ENCODE peak calls at places on chromosomes 16 and 17, in six cellular contexts. One of them, this sample, is unnamed.

GRCh38 chr17:20852541-20853370 is 190.1 kb downstream of the USP22 start:
- DNase-seq in lower leg skin: no peak
- DNase-seq in endothelial cell of umbilical vein: no peak
- DNase-seq in sigmoid colon: peak
- DNase-seq in IMR-90: no peak
- DNase-seq in right lobe of liver: no peak
- DNase-seq in this sample: no peak

GRCh38 chr17:67376509-67376891 is 581 bp upstream of the PITPNC1 start:
- DNase-seq in lower leg skin: no peak
- DNase-seq in endothelial cell of umbilical vein: no peak
- DNase-seq in right lobe of liver: peak
- DNase-seq in sigmoid colon: peak
- DNase-seq in IMR-90: peak
- DNase-seq in this sample: peak

GRCh38 chr17:12519956-12520594 is 145.6 kb upstream of the MYOCD start:
- DNase-seq in right lobe of liver: no peak
- DNase-seq in lower leg skin: no peak
- DNase-seq in endothelial cell of umbilical vein: no peak
- DNase-seq in IMR-90: no peak
- DNase-seq in sigmoid colon: no peak
- DNase-seq in this sample: no peak

GRCh38 chr16:14013571-14014283 is 57.4 kb upstream of the MRTFB start:
- DNase-seq in sigmoid colon: no peak
- DNase-seq in IMR-90: peak
- DNase-seq in lower leg skin: peak
- DNase-seq in endothelial cell of umbilical vein: peak
- DNase-seq in right lobe of liver: no peak
- DNase-seq in this sample: no peak

GRCh38 chr17:73723317-73723716 is 79.1 kb upstream of the SDK2 start:
- DNase-seq in sigmoid colon: no peak
- DNase-seq in IMR-90: no peak
- DNase-seq in right lobe of liver: no peak
- DNase-seq in lower leg skin: no peak
- DNase-seq in endothelial cell of umbilical vein: no peak
- DNase-seq in this sample: no peak

GRCh38 chr17:52673791-52674190 is 515.3 kb upstream of the CA10 start:
- DNase-seq in IMR-90: no peak
- DNase-seq in lower leg skin: no peak
- DNase-seq in sigmoid colon: no peak
- DNase-seq in endothelial cell of umbilical vein: no peak
- DNase-seq in right lobe of liver: no peak
- DNase-seq in this sample: no peak

GRCh38 chr16:84396537-84397008 is 28.2 kb downstream of the ATP2C2 start:
- DNase-seq in right lobe of liver: no peak
- DNase-seq in lower leg skin: no peak
- DNase-seq in IMR-90: peak
- DNase-seq in sigmoid colon: no peak
- DNase-seq in endothelial cell of umbilical vein: no peak
- DNase-seq in this sample: no peak

GRCh38 chr17:45813051-45813731 is 29.1 kb downstream of the CRHR1 start:
- DNase-seq in sigmoid colon: no peak
- DNase-seq in endothelial cell of umbilical vein: no peak
- DNase-seq in IMR-90: no peak
- DNase-seq in right lobe of liver: no peak
- DNase-seq in lower leg skin: no peak
- DNase-seq in this sample: no peak

GRCh38 chr16:52591441-52592215 is 44.7 kb upstream of the TOX3 start:
- DNase-seq in sigmoid colon: no peak
- DNase-seq in IMR-90: no peak
- DNase-seq in right lobe of liver: no peak
- DNase-seq in lower leg skin: no peak
- DNase-seq in endothelial cell of umbilical vein: no peak
- DNase-seq in this sample: no peak

GRCh38 chr17:39946551-39947330 is 16.1 kb upstream of the GSDMA start:
- DNase-seq in lower leg skin: no peak
- DNase-seq in IMR-90: no peak
- DNase-seq in sigmoid colon: no peak
- DNase-seq in endothelial cell of umbilical vein: no peak
- DNase-seq in right lobe of liver: no peak
- DNase-seq in this sample: no peak

GRCh38 chr17:79224903-79225302 is 150.3 kb downstream of the ENGASE start:
- DNase-seq in endothelial cell of umbilical vein: no peak
- DNase-seq in IMR-90: no peak
- DNase-seq in right lobe of liver: peak
- DNase-seq in sigmoid colon: no peak
- DNase-seq in lower leg skin: no peak
- DNase-seq in this sample: no peak

GRCh38 chr16:29748077-29748759 is 2.4 kb upstream of the C16orf54 start:
- DNase-seq in lower leg skin: no peak
- DNase-seq in sigmoid colon: no peak
- DNase-seq in IMR-90: no peak
- DNase-seq in endothelial cell of umbilical vein: no peak
- DNase-seq in right lobe of liver: no peak
- DNase-seq in this sample: no peak

GRCh38 chr17:50546701-50547034 is 306 bp upstream of the SPATA20 start:
- DNase-seq in lower leg skin: no peak
- DNase-seq in right lobe of liver: no peak
- DNase-seq in endothelial cell of umbilical vein: no peak
- DNase-seq in sigmoid colon: no peak
- DNase-seq in IMR-90: no peak
- DNase-seq in this sample: no peak

GRCh38 chr16:85369741-85370528 is 243.2 kb upstream of the GSE1 start:
- DNase-seq in endothelial cell of umbilical vein: no peak
- DNase-seq in lower leg skin: no peak
- DNase-seq in sigmoid colon: peak
- DNase-seq in IMR-90: no peak
- DNase-seq in right lobe of liver: peak
- DNase-seq in this sample: peak

GRCh38 chr17:8785547-8786412 is 13.4 kb downstream of the MFSD6L start:
- DNase-seq in right lobe of liver: peak
- DNase-seq in IMR-90: peak
- DNase-seq in lower leg skin: peak
- DNase-seq in sigmoid colon: peak
- DNase-seq in endothelial cell of umbilical vein: peak
- DNase-seq in this sample: peak

GRCh38 chr17:57689254-57689653 is 55.8 kb downstream of the CCDC182 start:
- DNase-seq in IMR-90: no peak
- DNase-seq in endothelial cell of umbilical vein: no peak
- DNase-seq in sigmoid colon: no peak
- DNase-seq in lower leg skin: no peak
- DNase-seq in right lobe of liver: no peak
- DNase-seq in this sample: no peak

GRCh38 chr17:29569245-29569950 is 897 bp downstream of the TP53I13 start:
- DNase-seq in endothelial cell of umbilical vein: no peak
- DNase-seq in IMR-90: peak
- DNase-seq in lower leg skin: peak
- DNase-seq in sigmoid colon: peak
- DNase-seq in right lobe of liver: no peak
- DNase-seq in this sample: no peak

GRCh38 chr17:41782142-41782541 is 4.4 kb downstream of the JUP start:
- DNase-seq in IMR-90: no peak
- DNase-seq in sigmoid colon: peak
- DNase-seq in lower leg skin: no peak
- DNase-seq in right lobe of liver: no peak
- DNase-seq in endothelial cell of umbilical vein: no peak
- DNase-seq in this sample: peak

GRCh38 chr16:81522141-81522701 is 77.6 kb downstream of the CMIP start:
- DNase-seq in sigmoid colon: no peak
- DNase-seq in IMR-90: no peak
- DNase-seq in lower leg skin: no peak
- DNase-seq in right lobe of liver: no peak
- DNase-seq in endothelial cell of umbilical vein: no peak
- DNase-seq in this sample: no peak

GRCh38 chr16:10594312-10594950 is 14.0 kb upstream of the EMP2 start:
- DNase-seq in sigmoid colon: no peak
- DNase-seq in IMR-90: no peak
- DNase-seq in lower leg skin: peak
- DNase-seq in endothelial cell of umbilical vein: no peak
- DNase-seq in right lobe of liver: no peak
- DNase-seq in this sample: peak

GRCh38 chr16:29790949-29791844 is 646 bp downstream of the KIF22 start:
- DNase-seq in lower leg skin: no peak
- DNase-seq in right lobe of liver: no peak
- DNase-seq in endothelial cell of umbilical vein: peak
- DNase-seq in sigmoid colon: no peak
- DNase-seq in IMR-90: no peak
- DNase-seq in this sample: no peak

GRCh38 chr17:55265434-55266021 is 768 bp downstream of the HLF start:
- DNase-seq in lower leg skin: no peak
- DNase-seq in IMR-90: no peak
- DNase-seq in endothelial cell of umbilical vein: no peak
- DNase-seq in sigmoid colon: peak
- DNase-seq in right lobe of liver: peak
- DNase-seq in this sample: no peak

GRCh38 chr16:25177831-25178688 is 38.7 kb upstream of the AQP8 start:
- DNase-seq in lower leg skin: no peak
- DNase-seq in endothelial cell of umbilical vein: no peak
- DNase-seq in right lobe of liver: peak
- DNase-seq in sigmoid colon: no peak
- DNase-seq in IMR-90: no peak
- DNase-seq in this sample: no peak
- TF ChIP-seq POLR2A in lower leg skin: no peak
- TF ChIP-seq POLR2A in endothelial cell of umbilical vein: no peak
- TF ChIP-seq POLR2A in right lobe of liver: no peak
- TF ChIP-seq POLR2A in sigmoid colon: no peak
- TF ChIP-seq POLR2A in IMR-90: no peak
- TF ChIP-seq POLR2A in this sample: no peak

DNA sequence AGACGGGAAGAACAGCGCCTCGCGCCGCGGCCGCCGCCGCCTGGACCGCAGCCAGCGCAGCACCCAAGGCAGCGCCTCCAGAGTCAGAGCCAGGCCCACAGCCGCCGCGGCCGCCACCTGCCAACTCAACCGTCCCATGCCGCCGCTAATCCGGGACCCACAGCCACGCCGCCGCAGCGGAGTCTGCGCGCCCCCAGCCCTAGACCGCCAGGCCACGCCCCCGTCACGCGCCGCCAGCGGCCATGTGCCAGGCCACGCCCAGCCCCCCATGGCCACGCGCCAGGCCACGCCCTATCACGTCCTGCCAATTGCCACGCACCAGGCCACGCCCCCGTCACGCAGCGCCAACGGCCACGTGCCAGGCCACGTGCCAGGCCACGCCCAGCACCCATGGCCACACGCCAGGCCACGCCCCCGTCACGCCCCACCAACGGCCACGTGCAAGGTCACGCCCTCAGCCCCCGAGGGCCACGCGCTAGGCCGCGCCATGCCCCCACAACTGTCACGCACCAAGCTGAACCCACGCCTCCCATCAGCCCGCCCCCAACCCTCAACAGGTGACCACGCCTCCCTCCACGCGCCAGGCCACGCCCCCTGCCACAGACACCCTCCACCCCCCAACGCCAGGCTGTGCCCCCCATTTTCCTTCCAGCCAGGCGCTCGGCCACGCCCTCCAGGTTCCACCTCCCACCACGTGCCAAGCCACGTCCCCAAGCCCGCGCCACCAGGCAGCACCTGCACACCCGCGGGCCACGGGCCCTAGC is at the start of gene PLD6:
- DNase-seq in right lobe of liver: peak
- DNase-seq in lower leg skin: peak
- DNase-seq in sigmoid colon: peak
- DNase-seq in endothelial cell of umbilical vein: peak
- DNase-seq in IMR-90: peak
- DNase-seq in this sample: peak
- TF ChIP-seq POLR2A in right lobe of liver: peak
- TF ChIP-seq POLR2A in lower leg skin: no peak
- TF ChIP-seq POLR2A in sigmoid colon: no peak
- TF ChIP-seq POLR2A in endothelial cell of umbilical vein: peak
- TF ChIP-seq POLR2A in IMR-90: no peak
- TF ChIP-seq POLR2A in this sample: no peak

GRCh38 chr17:77287432-77288068 is 146.8 kb downstream of the SEC14L1 start:
- DNase-seq in sigmoid colon: peak
- DNase-seq in lower leg skin: no peak
- DNase-seq in right lobe of liver: peak
- DNase-seq in IMR-90: peak
- DNase-seq in endothelial cell of umbilical vein: peak
- DNase-seq in this sample: peak
- TF ChIP-seq POLR2A in sigmoid colon: no peak
- TF ChIP-seq POLR2A in lower leg skin: no peak
- TF ChIP-seq POLR2A in right lobe of liver: peak
- TF ChIP-seq POLR2A in IMR-90: peak
- TF ChIP-seq POLR2A in endothelial cell of umbilical vein: no peak
- TF ChIP-seq POLR2A in this sample: no peak

DNA sequence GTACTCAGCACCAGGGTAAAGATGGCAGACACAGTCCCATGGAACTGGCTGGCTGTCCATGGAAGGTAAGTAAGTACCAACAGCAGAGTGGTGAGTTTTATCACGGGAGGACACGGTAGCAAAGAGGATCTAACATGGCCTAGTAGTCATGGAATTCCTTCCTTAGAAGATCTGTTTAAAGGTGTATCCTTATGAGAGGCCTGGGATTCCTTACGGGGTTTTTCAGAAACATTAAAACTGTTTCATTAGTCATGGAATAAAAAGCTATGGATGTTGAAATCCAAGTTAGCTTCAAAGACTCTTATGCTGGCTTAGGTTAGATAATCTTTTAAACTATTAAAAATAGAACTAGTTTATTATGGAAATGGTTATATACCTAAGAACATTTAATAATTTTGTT is 7.4 kb downstream of the FTO start:
- DNase-seq in endothelial cell of umbilical vein: no peak
- DNase-seq in lower leg skin: no peak
- DNase-seq in IMR-90: no peak
- DNase-seq in sigmoid colon: no peak
- DNase-seq in right lobe of liver: no peak
- DNase-seq in this sample: no peak
- TF ChIP-seq POLR2A in endothelial cell of umbilical vein: no peak
- TF ChIP-seq POLR2A in lower leg skin: no peak
- TF ChIP-seq POLR2A in IMR-90: no peak
- TF ChIP-seq POLR2A in sigmoid colon: no peak
- TF ChIP-seq POLR2A in right lobe of liver: no peak
- TF ChIP-seq POLR2A in this sample: no peak

GRCh38 chr17:36661688-36662087 is 60.3 kb downstream of the MRM1 start:
- DNase-seq in endothelial cell of umbilical vein: no peak
- DNase-seq in right lobe of liver: no peak
- DNase-seq in sigmoid colon: no peak
- DNase-seq in IMR-90: no peak
- DNase-seq in lower leg skin: no peak
- DNase-seq in this sample: no peak
- TF ChIP-seq POLR2A in endothelial cell of umbilical vein: no peak
- TF ChIP-seq POLR2A in right lobe of liver: no peak
- TF ChIP-seq POLR2A in sigmoid colon: no peak
- TF ChIP-seq POLR2A in IMR-90: no peak
- TF ChIP-seq POLR2A in lower leg skin: no peak
- TF ChIP-seq POLR2A in this sample: no peak

DNA sequence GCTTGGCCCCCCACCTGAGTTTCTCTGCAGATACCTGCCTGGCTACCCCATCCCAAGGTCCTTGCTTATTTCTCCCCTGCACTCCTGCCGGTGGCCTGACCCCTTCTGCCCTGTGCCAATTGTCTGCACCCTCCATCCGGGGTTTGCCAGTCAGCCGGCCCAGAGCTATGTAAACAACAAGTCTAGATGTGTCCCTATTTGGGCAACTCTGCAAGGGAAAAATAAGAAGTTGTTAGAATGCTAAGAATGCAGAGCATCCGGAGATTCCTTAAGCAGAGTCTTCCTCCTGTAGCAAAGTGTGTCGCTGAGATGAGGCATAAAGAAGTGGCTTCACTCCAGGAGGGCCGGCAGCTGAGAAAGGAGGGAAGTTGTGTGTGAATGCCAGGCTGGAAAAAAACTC is 46.6 kb downstream of the RGS9 start:
- DNase-seq in IMR-90: peak
- DNase-seq in endothelial cell of umbilical vein: peak
- DNase-seq in lower leg skin: no peak
- DNase-seq in right lobe of liver: no peak
- DNase-seq in sigmoid colon: no peak
- DNase-seq in this sample: no peak
- TF ChIP-seq POLR2A in IMR-90: no peak
- TF ChIP-seq POLR2A in endothelial cell of umbilical vein: no peak
- TF ChIP-seq POLR2A in lower leg skin: no peak
- TF ChIP-seq POLR2A in right lobe of liver: no peak
- TF ChIP-seq POLR2A in sigmoid colon: no peak
- TF ChIP-seq POLR2A in this sample: no peak

This sample was measured in stomach.